ENCODE peak calls at places on chromosome 1, in five cellular contexts. One of them, this sample, is unnamed.

GRCh38 chr1:179831225-179831624 is 46.4 kb downstream of the TOR1AIP2 start:
- DNase-seq in prostate gland: no peak
- DNase-seq in heart left ventricle: no peak
- DNase-seq in stimulated activated CD4-positive, alpha-beta T cell treated with anti-CD3 and anti-CD28 coated beads, Interleukin-2, amount 100 ng/mL, for 48 hours: no peak
- DNase-seq in T47D: no peak
- DNase-seq in this sample: peak

GRCh38 chr1:153688736-153689328 is 10.3 kb downstream of the NPR1 start:
- DNase-seq in heart left ventricle: no peak
- DNase-seq in prostate gland: no peak
- DNase-seq in T47D: no peak
- DNase-seq in stimulated activated CD4-positive, alpha-beta T cell treated with anti-CD3 and anti-CD28 coated beads, Interleukin-2, amount 100 ng/mL, for 48 hours: no peak
- DNase-seq in this sample: no peak

GRCh38 chr1:204659061-204659460 is 26.5 kb downstream of the LRRN2 start:
- DNase-seq in stimulated activated CD4-positive, alpha-beta T cell treated with anti-CD3 and anti-CD28 coated beads, Interleukin-2, amount 100 ng/mL, for 48 hours: no peak
- DNase-seq in heart left ventricle: no peak
- DNase-seq in T47D: no peak
- DNase-seq in prostate gland: no peak
- DNase-seq in this sample: no peak

GRCh38 chr1:100387209-100387608 is 34.9 kb downstream of the CDC14A start:
- DNase-seq in heart left ventricle: no peak
- DNase-seq in stimulated activated CD4-positive, alpha-beta T cell treated with anti-CD3 and anti-CD28 coated beads, Interleukin-2, amount 100 ng/mL, for 48 hours: no peak
- DNase-seq in T47D: no peak
- DNase-seq in prostate gland: no peak
- DNase-seq in this sample: no peak

GRCh38 chr1:225811622-225812487 is 1.9 kb downstream of the EPHX1 start:
- DNase-seq in stimulated activated CD4-positive, alpha-beta T cell treated with anti-CD3 and anti-CD28 coated beads, Interleukin-2, amount 100 ng/mL, for 48 hours: no peak
- DNase-seq in T47D: peak
- DNase-seq in heart left ventricle: peak
- DNase-seq in prostate gland: no peak
- DNase-seq in this sample: peak

GRCh38 chr1:107523736-107524135 is 382.9 kb downstream of the NTNG1 start:
- DNase-seq in prostate gland: no peak
- DNase-seq in stimulated activated CD4-positive, alpha-beta T cell treated with anti-CD3 and anti-CD28 coated beads, Interleukin-2, amount 100 ng/mL, for 48 hours: no peak
- DNase-seq in heart left ventricle: no peak
- DNase-seq in T47D: peak
- DNase-seq in this sample: no peak

GRCh38 chr1:53625766-53626520 is 113.0 kb downstream of the GLIS1 start:
- DNase-seq in heart left ventricle: peak
- DNase-seq in T47D: no peak
- DNase-seq in stimulated activated CD4-positive, alpha-beta T cell treated with anti-CD3 and anti-CD28 coated beads, Interleukin-2, amount 100 ng/mL, for 48 hours: no peak
- DNase-seq in prostate gland: no peak
- DNase-seq in this sample: no peak

GRCh38 chr1:170580636-170581035 is 48.7 kb downstream of the GORAB start:
- DNase-seq in T47D: no peak
- DNase-seq in prostate gland: no peak
- DNase-seq in heart left ventricle: no peak
- DNase-seq in stimulated activated CD4-positive, alpha-beta T cell treated with anti-CD3 and anti-CD28 coated beads, Interleukin-2, amount 100 ng/mL, for 48 hours: no peak
- DNase-seq in this sample: no peak

GRCh38 chr1:31712625-31713024 is 8.8 kb upstream of the COL16A1 start:
- DNase-seq in heart left ventricle: peak
- DNase-seq in stimulated activated CD4-positive, alpha-beta T cell treated with anti-CD3 and anti-CD28 coated beads, Interleukin-2, amount 100 ng/mL, for 48 hours: no peak
- DNase-seq in T47D: no peak
- DNase-seq in prostate gland: no peak
- DNase-seq in this sample: no peak

This sample was measured in RPMI8226.